ENCODE peak calls at places on chromosomes 1 and 21, in four cellular contexts. H is T-cell, P is epithelial cell of proximal tubule, B is foreskin fibroblast. R is an unnamed sample.

GRCh38 chr1:47938556-47938955 is 58.6 kb downstream of the TRABD2B start:
- DNase-seq in B (no peak), H (no peak), P (no peak), R (no peak)

GRCh38 chr1:245155186-245156040 is 628 bp downstream of the KIF26B start:
- DNase-seq in B (no peak), H (peak; percentile 11), P (no peak), R (no peak)

GRCh38 chr1:152148991-152149390 is 10.0 kb downstream of the RPTN start:
- DNase-seq in P (no peak), H (no peak), B (peak; percentile 27), R (no peak)

GRCh38 chr1:163298340-163298739 is 23.4 kb upstream of the NUF2 start:
- DNase-seq in P (no peak), H (no peak), B (no peak), R (no peak)

GRCh38 chr1:40932004-40932403 is 47.5 kb upstream of the CTPS1 start:
- DNase-seq in P (no peak), B (no peak), H (no peak), R (no peak)

GRCh38 chr1:165452336-165453130 is 7.6 kb upstream of the RXRG start:
- DNase-seq in H (no peak), P (no peak), B (no peak), R (no peak)

GRCh38 chr1:32892368-32893197 is 6.3 kb downstream of the HPCA start:
- DNase-seq in P (no peak), H (peak; percentile 31), B (no peak), R (no peak)

GRCh38 chr1:248695451-248696132 is 7.0 kb downstream of the OR14I1 start:
- DNase-seq in B (no peak), P (peak; percentile 50), H (no peak), R (no peak)

GRCh38 chr1:179820216-179820970 is 57.2 kb downstream of the TOR1AIP2 start:
- DNase-seq in B (no peak), P (no peak), H (no peak), R (no peak)

GRCh38 chr1:86912501-86912900 is 1.4 kb downstream of the SELENOF start:
- DNase-seq in P (no peak), B (peak; percentile 18), H (no peak), R (no peak)

GRCh38 chr1:158035976-158036583 is 42.6 kb downstream of the KIRREL1 start:
- DNase-seq in B (peak; percentile 51), H (no peak), P (no peak), R (no peak)

GRCh38 chr21:35324372-35325220 is 275.5 kb upstream of the RUNX1 start:
- DNase-seq in B (peak; percentile 75), H (no peak), P (no peak), R (no peak)

GRCh38 chr1:87572891-87573290 is 244.2 kb downstream of the LMO4 start:
- DNase-seq in P (no peak), B (no peak), H (no peak), R (no peak)

GRCh38 chr1:98201640-98202039 is 280.8 kb upstream of the DPYD start:
- DNase-seq in H (no peak), P (no peak), B (peak; percentile 19), R (no peak)

GRCh38 chr1:39128959-39129358 is 75.5 kb upstream of the MACF1 start:
- DNase-seq in B (no peak), P (no peak), H (no peak), R (no peak)

GRCh38 chr1:112169517-112169916 is 180.0 kb upstream of the KCND3 start:
- DNase-seq in H (no peak), P (no peak), B (no peak), R (no peak)

GRCh38 chr1:205072881-205073280 is 11.4 kb downstream of the TMEM81 start:
- DNase-seq in H (no peak), P (no peak), B (no peak), R (no peak)

GRCh38 chr1:167629681-167630567 is at the start of gene RCSD1:
- DNase-seq in H (peak; percentile 47), P (no peak), B (no peak), R (peak; percentile 53)

GRCh38 chr1:21900766-21901472 is 36.2 kb downstream of the HSPG2 start:
- DNase-seq in H (no peak), B (no peak), P (no peak), R (no peak)

GRCh38 chr1:190373705-190374336 is 103.8 kb downstream of the BRINP3 start:
- DNase-seq in H (no peak), P (no peak), B (no peak), R (no peak)

GRCh38 chr1:216731562-216731961 is 8.3 kb upstream of the ESRRG start:
- DNase-seq in H (no peak), P (no peak), B (no peak), R (no peak)

GRCh38 chr1:15760520-15761211 is 2.1 kb downstream of the FBLIM1 start:
- DNase-seq in H (no peak), P (no peak), B (peak; percentile 76), R (no peak)

GRCh38 chr1:163258181-163258580 is 55.5 kb upstream of the RGS5 start:
- DNase-seq in P (no peak), B (peak; percentile 14), H (no peak), R (no peak)

GRCh38 chr1:211474426-211474825 is 17.5 kb downstream of the RD3 start:
- DNase-seq in B (no peak), H (no peak), P (no peak), R (no peak)

GRCh38 chr1:151811181-151811580 is 6.0 kb upstream of the LINGO4 start:
- DNase-seq in B (no peak), H (no peak), P (no peak), R (no peak)

R was measured in CD8-positive, alpha-beta T cell.